ENCODE peak calls at places on chromosomes 3 and 15, in four cellular contexts. One of them, this sample, is unnamed.

GRCh38 chr3:185935465-185936263 is 2.1 kb downstream of the TRA2B start:
- DNase-seq in right lobe of liver: no peak
- DNase-seq in WERI-Rb-1: no peak
- DNase-seq in ovary: no peak
- DNase-seq in this sample: no peak

GRCh38 chr15:72358532-72359180 is 17.2 kb downstream of the HEXA start:
- DNase-seq in right lobe of liver: no peak
- DNase-seq in ovary: no peak
- DNase-seq in WERI-Rb-1: no peak
- DNase-seq in this sample: peak; percentile 39

GRCh38 chr3:15148614-15149013 is 49.7 kb upstream of the RBSN start:
- DNase-seq in WERI-Rb-1: peak; percentile 55
- DNase-seq in ovary: no peak
- DNase-seq in right lobe of liver: no peak
- DNase-seq in this sample: peak; percentile 4

GRCh38 chr3:2154596-2154995 is 55.9 kb downstream of the CNTN4 start:
- DNase-seq in ovary: no peak
- DNase-seq in right lobe of liver: no peak
- DNase-seq in WERI-Rb-1: no peak
- DNase-seq in this sample: no peak

GRCh38 chr15:38843736-38844590 is 279.3 kb upstream of the RASGRP1 start:
- DNase-seq in ovary: no peak
- DNase-seq in right lobe of liver: no peak
- DNase-seq in WERI-Rb-1: no peak
- DNase-seq in this sample: no peak

GRCh38 chr3:152172465-152172864 is 96.3 kb upstream of the MBNL1 start:
- DNase-seq in right lobe of liver: no peak
- DNase-seq in WERI-Rb-1: no peak
- DNase-seq in ovary: no peak
- DNase-seq in this sample: no peak

GRCh38 chr15:57525581-57525980 is 66.1 kb upstream of the MYZAP start:
- DNase-seq in right lobe of liver: no peak
- DNase-seq in WERI-Rb-1: no peak
- DNase-seq in ovary: no peak
- DNase-seq in this sample: no peak

GRCh38 chr15:57169643-57170042 is 206.7 kb upstream of the CGNL1 start:
- DNase-seq in right lobe of liver: no peak
- DNase-seq in ovary: no peak
- DNase-seq in WERI-Rb-1: no peak
- DNase-seq in this sample: no peak

GRCh38 chr3:107525101-107525953 is 2.6 kb downstream of the BBX start:
- DNase-seq in WERI-Rb-1: peak; percentile 28
- DNase-seq in right lobe of liver: peak; percentile 62
- DNase-seq in ovary: peak; percentile 60
- DNase-seq in this sample: peak; percentile 33

GRCh38 chr3:107641572-107642307 is 119.0 kb downstream of the BBX start:
- DNase-seq in right lobe of liver: no peak
- DNase-seq in WERI-Rb-1: no peak
- DNase-seq in ovary: no peak
- DNase-seq in this sample: no peak

GRCh38 chr15:98760112-98760826 is 111.9 kb downstream of the IGF1R start:
- DNase-seq in WERI-Rb-1: no peak
- DNase-seq in right lobe of liver: no peak
- DNase-seq in ovary: no peak
- DNase-seq in this sample: no peak

GRCh38 chr15:28117591-28117990 is 18.5 kb upstream of the OCA2 start:
- DNase-seq in WERI-Rb-1: no peak
- DNase-seq in right lobe of liver: no peak
- DNase-seq in ovary: no peak
- DNase-seq in this sample: no peak

GRCh38 chr3:146164951-146165350 is 4.0 kb upstream of the PLOD2 start:
- DNase-seq in ovary: no peak
- DNase-seq in right lobe of liver: no peak
- DNase-seq in WERI-Rb-1: no peak
- DNase-seq in this sample: no peak

GRCh38 chr3:190169243-190169642 is 48.5 kb upstream of the P3H2 start:
- DNase-seq in right lobe of liver: no peak
- DNase-seq in WERI-Rb-1: no peak
- DNase-seq in ovary: no peak
- DNase-seq in this sample: no peak

GRCh38 chr3:38251197-38251596 is 14.4 kb upstream of the SLC22A13 start:
- DNase-seq in WERI-Rb-1: no peak
- DNase-seq in right lobe of liver: no peak
- DNase-seq in ovary: no peak
- DNase-seq in this sample: no peak

GRCh38 chr3:38245930-38246329 is 19.7 kb upstream of the SLC22A13 start:
- DNase-seq in WERI-Rb-1: no peak
- DNase-seq in ovary: no peak
- DNase-seq in right lobe of liver: no peak
- DNase-seq in this sample: no peak

GRCh38 chr3:38250198-38250597 is 15.4 kb upstream of the SLC22A13 start:
- DNase-seq in WERI-Rb-1: no peak
- DNase-seq in right lobe of liver: no peak
- DNase-seq in ovary: no peak
- DNase-seq in this sample: no peak

GRCh38 chr3:38247366-38248035 is 18.1 kb upstream of the SLC22A13 start:
- DNase-seq in ovary: no peak
- DNase-seq in right lobe of liver: no peak
- DNase-seq in WERI-Rb-1: peak; percentile 33
- DNase-seq in this sample: no peak
- TF ChIP-seq CTCF in ovary: no peak
- TF ChIP-seq CTCF in right lobe of liver: no peak
- TF ChIP-seq CTCF in WERI-Rb-1: peak; percentile 23
- TF ChIP-seq CTCF in this sample: no peak

GRCh38 chr15:74417670-74418069 is 16.1 kb downstream of the SEMA7A start:
- DNase-seq in right lobe of liver: no peak
- DNase-seq in ovary: no peak
- DNase-seq in WERI-Rb-1: no peak
- DNase-seq in this sample: no peak
- TF ChIP-seq CTCF in right lobe of liver: no peak
- TF ChIP-seq CTCF in ovary: no peak
- TF ChIP-seq CTCF in WERI-Rb-1: no peak
- TF ChIP-seq CTCF in this sample: no peak

DNA sequence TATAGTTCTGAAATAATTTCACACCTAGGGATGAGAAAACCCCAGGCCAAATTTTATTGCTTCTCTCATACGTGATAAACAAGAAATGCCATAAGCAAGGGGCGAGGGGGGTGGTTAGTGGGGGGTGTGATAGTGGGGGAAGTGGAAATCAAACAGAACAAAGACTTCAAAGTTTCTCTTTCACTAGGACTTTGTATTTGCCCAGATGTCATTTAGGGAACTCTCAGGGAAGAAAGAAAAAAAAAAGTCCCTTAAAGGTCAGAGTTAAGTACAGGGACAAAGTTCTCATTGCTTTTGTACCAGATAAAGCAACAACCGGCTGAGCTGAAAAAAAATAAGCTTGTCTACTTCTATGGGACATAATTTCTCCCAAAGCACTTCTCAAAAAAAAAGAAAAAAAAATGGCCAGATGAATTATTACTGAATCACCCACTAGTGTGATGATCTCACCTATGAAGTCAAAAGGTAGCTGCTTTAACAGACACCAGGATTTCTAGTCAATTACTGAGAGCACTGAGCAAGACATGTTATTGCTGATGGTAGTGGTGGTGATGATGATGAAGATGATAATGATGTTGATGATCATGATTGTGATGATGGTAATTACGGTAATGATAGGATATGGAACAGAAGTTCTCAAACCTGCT is 56.2 kb downstream of the FHIT start:
- DNase-seq in right lobe of liver: no peak
- DNase-seq in WERI-Rb-1: no peak
- DNase-seq in ovary: no peak
- DNase-seq in this sample: no peak
- TF ChIP-seq CTCF in right lobe of liver: no peak
- TF ChIP-seq CTCF in WERI-Rb-1: no peak
- TF ChIP-seq CTCF in ovary: no peak
- TF ChIP-seq CTCF in this sample: no peak

GRCh38 chr3:113829576-113830354 is 8.8 kb upstream of the GRAMD1C start:
- DNase-seq in WERI-Rb-1: no peak
- DNase-seq in ovary: no peak
- DNase-seq in right lobe of liver: no peak
- DNase-seq in this sample: no peak

GRCh38 chr3:113828605-113829004 is 10.0 kb upstream of the GRAMD1C start:
- DNase-seq in WERI-Rb-1: no peak
- DNase-seq in right lobe of liver: no peak
- DNase-seq in ovary: no peak
- DNase-seq in this sample: no peak

GRCh38 chr3:113819866-113820265 is 18.7 kb upstream of the GRAMD1C start:
- DNase-seq in WERI-Rb-1: no peak
- DNase-seq in right lobe of liver: no peak
- DNase-seq in ovary: no peak
- DNase-seq in this sample: no peak

GRCh38 chr3:113825090-113825489 is 13.5 kb upstream of the GRAMD1C start:
- DNase-seq in WERI-Rb-1: no peak
- DNase-seq in ovary: no peak
- DNase-seq in right lobe of liver: no peak
- DNase-seq in this sample: no peak
- TF ChIP-seq CTCF in WERI-Rb-1: peak; percentile 19
- TF ChIP-seq CTCF in ovary: no peak
- TF ChIP-seq CTCF in right lobe of liver: peak; percentile 12
- TF ChIP-seq CTCF in this sample: no peak

GRCh38 chr15:59157398-59157797 is 49.2 kb upstream of the LDHAL6B start:
- DNase-seq in ovary: no peak
- DNase-seq in WERI-Rb-1: no peak
- DNase-seq in right lobe of liver: no peak
- DNase-seq in this sample: no peak

GRCh38 chr15:59158701-59159034 is 48.0 kb upstream of the LDHAL6B start:
- DNase-seq in right lobe of liver: no peak
- DNase-seq in ovary: no peak
- DNase-seq in WERI-Rb-1: no peak
- DNase-seq in this sample: no peak

GRCh38 chr15:59157840-59158700 is 48.6 kb upstream of the LDHAL6B start:
- DNase-seq in WERI-Rb-1: no peak
- DNase-seq in ovary: no peak
- DNase-seq in right lobe of liver: no peak
- DNase-seq in this sample: no peak

GRCh38 chr15:59159210-59159609 is 47.4 kb upstream of the LDHAL6B start:
- DNase-seq in ovary: no peak
- DNase-seq in WERI-Rb-1: no peak
- DNase-seq in right lobe of liver: no peak
- DNase-seq in this sample: no peak

DNA sequence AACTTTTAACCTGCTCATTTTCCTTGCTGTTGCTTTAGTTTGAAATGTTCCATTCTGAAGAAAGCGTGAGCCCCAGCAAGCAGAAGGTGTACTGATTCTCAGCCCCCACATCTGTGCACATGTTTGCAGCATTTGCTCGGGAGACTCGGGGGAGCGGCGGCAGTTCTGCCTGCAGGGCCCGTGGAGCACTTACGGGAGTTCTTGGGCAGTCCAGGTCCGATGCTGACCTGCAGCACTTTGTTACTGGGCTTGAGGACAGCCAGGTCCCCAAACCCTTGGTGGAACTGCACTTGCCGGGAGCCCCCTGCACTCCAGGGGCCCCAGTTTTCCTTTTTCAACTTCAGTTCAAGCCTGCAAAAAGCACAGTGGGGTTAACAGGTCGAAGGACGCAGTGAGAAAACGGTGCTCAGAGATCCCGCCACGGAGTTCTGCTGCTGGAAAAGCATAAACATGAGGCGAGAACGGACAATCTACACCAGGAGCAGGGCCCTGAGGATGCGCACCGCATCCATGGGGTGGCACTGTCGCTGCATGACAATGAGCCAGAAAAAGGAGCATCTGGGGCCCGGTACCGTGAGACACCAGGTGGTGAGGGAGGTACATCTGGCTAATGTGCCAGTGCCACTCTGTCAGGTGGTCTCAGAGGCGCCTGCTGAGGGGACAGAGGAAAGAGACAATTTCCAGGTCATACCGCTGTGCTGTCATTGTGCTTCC is 45.6 kb upstream of the LDHAL6B start:
- DNase-seq in WERI-Rb-1: peak; percentile 68
- DNase-seq in right lobe of liver: no peak
- DNase-seq in ovary: no peak
- DNase-seq in this sample: peak; percentile 52
- TF ChIP-seq CTCF in WERI-Rb-1: peak; percentile 89
- TF ChIP-seq CTCF in right lobe of liver: peak; percentile 17
- TF ChIP-seq CTCF in ovary: no peak
- TF ChIP-seq CTCF in this sample: peak; percentile 41

GRCh38 chr3:7421065-7421464 is 560.1 kb downstream of the GRM7 start:
- DNase-seq in ovary: no peak
- DNase-seq in right lobe of liver: no peak
- DNase-seq in WERI-Rb-1: no peak
- DNase-seq in this sample: no peak
- TF ChIP-seq CTCF in ovary: no peak
- TF ChIP-seq CTCF in right lobe of liver: no peak
- TF ChIP-seq CTCF in WERI-Rb-1: no peak
- TF ChIP-seq CTCF in this sample: no peak

GRCh38 chr15:70260096-70260495 is 162.4 kb upstream of the TLE3 start:
- DNase-seq in ovary: no peak
- DNase-seq in WERI-Rb-1: no peak
- DNase-seq in right lobe of liver: no peak
- DNase-seq in this sample: peak; percentile 56

GRCh38 chr15:70260580-70260979 is 162.9 kb upstream of the TLE3 start:
- DNase-seq in right lobe of liver: no peak
- DNase-seq in WERI-Rb-1: no peak
- DNase-seq in ovary: no peak
- DNase-seq in this sample: no peak

GRCh38 chr15:70259030-70259424 is 161.3 kb upstream of the TLE3 start:
- DNase-seq in right lobe of liver: peak; percentile 72
- DNase-seq in WERI-Rb-1: no peak
- DNase-seq in ovary: peak; percentile 59
- DNase-seq in this sample: peak; percentile 58

GRCh38 chr15:70258369-70259029 is 160.8 kb upstream of the TLE3 start:
- DNase-seq in ovary: no peak
- DNase-seq in right lobe of liver: no peak
- DNase-seq in WERI-Rb-1: no peak
- DNase-seq in this sample: peak; percentile 95

GRCh38 chr15:70259640-70260066 is 161.9 kb upstream of the TLE3 start:
- DNase-seq in right lobe of liver: no peak
- DNase-seq in ovary: no peak
- DNase-seq in WERI-Rb-1: peak; percentile 59
- DNase-seq in this sample: no peak
- TF ChIP-seq CTCF in right lobe of liver: no peak
- TF ChIP-seq CTCF in ovary: no peak
- TF ChIP-seq CTCF in WERI-Rb-1: peak; percentile 59
- TF ChIP-seq CTCF in this sample: no peak

DNA sequence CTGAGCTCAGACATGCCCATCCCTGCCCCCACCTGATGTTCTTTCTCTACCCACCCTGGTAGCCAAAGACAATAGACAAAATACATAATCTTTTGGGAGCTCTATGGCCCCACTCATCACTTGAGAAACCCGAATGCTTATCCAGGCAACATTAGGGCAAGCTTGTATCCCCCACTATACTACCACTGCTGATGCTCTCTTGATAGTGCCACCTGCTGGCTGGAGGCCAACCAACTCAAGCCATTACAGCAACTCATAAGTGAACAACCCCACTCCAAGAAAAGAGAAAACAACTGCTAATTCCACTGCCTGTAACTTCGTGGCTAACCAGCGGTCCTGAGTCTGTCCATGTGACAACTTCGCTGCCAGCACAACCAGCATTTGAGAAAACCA is 342.5 kb upstream of the TGFBR2 start:
- DNase-seq in right lobe of liver: no peak
- DNase-seq in WERI-Rb-1: no peak
- DNase-seq in ovary: no peak
- DNase-seq in this sample: peak; percentile 40
- TF ChIP-seq CTCF in right lobe of liver: no peak
- TF ChIP-seq CTCF in WERI-Rb-1: no peak
- TF ChIP-seq CTCF in ovary: no peak
- TF ChIP-seq CTCF in this sample: peak; percentile 13